ENCODE peak calls at places on chromosomes 4 and X, in six cellular contexts. O, I, H, T, C and K are unnamed samples.

GRCh38 chrX:698246-698645 is 67.7 kb downstream of the SHOX start:
- DNase-seq in O (no peak), I (no peak), H (no peak), T (no peak), C (no peak), K (no peak)

GRCh38 chr4:13919021-13919441 is 291.5 kb upstream of the BOD1L1 start:
- DNase-seq in O (no peak), I (no peak), H (no peak), T (no peak), C (no peak), K (no peak)

GRCh38 chr4:172045981-172046380 is 232.8 kb downstream of the GALNTL6 start:
- DNase-seq in O (no peak), I (no peak), H (no peak), T (no peak), C (no peak), K (no peak)

GRCh38 chr4:168218663-168219062 is 99.9 kb downstream of the DDX60 start:
- DNase-seq in O (no peak), I (peak), H (peak), T (no peak), C (peak), K (no peak)

GRCh38 chr4:148514041-148514440 is 71.8 kb upstream of the NR3C2 start:
- DNase-seq in O (no peak), I (peak), H (peak), T (no peak), C (no peak), K (no peak)

GRCh38 chr4:73855406-73855805 is 2.3 kb downstream of the PF4V1 start:
- DNase-seq in O (no peak), I (no peak), H (no peak), T (no peak), C (no peak), K (no peak)

GRCh38 chr4:2324891-2325290 is 63.0 kb upstream of the MXD4 start:
- DNase-seq in O (no peak), I (no peak), H (no peak), T (no peak), C (no peak), K (no peak)

GRCh38 chrX:133654801-133655200 is 239.5 kb upstream of the GPC4 start:
- DNase-seq in O (no peak), I (peak), H (peak), T (no peak), C (no peak), K (no peak)

GRCh38 chrX:57083143-57083542 is 38.2 kb downstream of the SPIN2B start:
- DNase-seq in O (no peak), I (no peak), H (no peak), T (no peak), C (no peak), K (no peak)
- TF ChIP-seq CTCF in O (no peak), I (no peak), H (no peak), T (no peak), C (no peak), K (no peak)

GRCh38 chr4:170773709-170774273 is 684.0 kb upstream of the AADAT start:
- DNase-seq in O (no peak), I (no peak), H (no peak), T (no peak), C (no peak), K (no peak)
- TF ChIP-seq CTCF in O (no peak), I (no peak), H (no peak), T (no peak), C (no peak), K (no peak)

GRCh38 chr4:158065603-158066002 is 107.2 kb downstream of the GASK1B start:
- DNase-seq in O (no peak), I (no peak), H (no peak), T (no peak), C (no peak), K (no peak)

GRCh38 chr4:158068063-158068462 is 104.8 kb downstream of the GASK1B start:
- DNase-seq in O (no peak), I (no peak), H (no peak), T (no peak), C (no peak), K (no peak)

GRCh38 chr4:158067646-158068045 is 105.2 kb downstream of the GASK1B start:
- DNase-seq in O (no peak), I (no peak), H (no peak), T (no peak), C (no peak), K (no peak)

DNA sequence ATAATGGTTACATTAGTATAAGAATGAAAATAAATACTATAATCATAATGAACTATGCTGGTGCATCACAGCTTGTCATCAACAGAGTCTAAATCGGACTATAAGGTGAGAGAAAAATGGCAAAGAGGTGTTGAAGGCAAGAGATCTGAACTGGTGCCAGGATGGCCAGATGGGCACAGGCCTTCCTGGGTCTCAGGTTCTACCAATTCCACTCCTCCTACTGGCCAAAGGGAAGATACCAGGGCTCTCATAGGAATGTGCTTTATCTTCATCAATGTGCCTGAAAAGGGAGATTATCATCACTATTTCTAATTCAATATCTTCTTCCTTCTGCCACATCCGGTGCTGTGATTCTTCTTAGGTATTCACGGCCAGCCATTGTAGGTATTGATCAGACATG is 107.6 kb downstream of the GASK1B start:
- DNase-seq in O (no peak), I (peak), H (peak), T (no peak), C (no peak), K (no peak)
- TF ChIP-seq CTCF in O (no peak), I (peak), H (peak), T (no peak), C (no peak), K (no peak)

GRCh38 chr4:82721819-82722423 is 76.7 kb downstream of the SCD5 start:
- DNase-seq in O (no peak), I (peak), H (no peak), T (no peak), C (peak), K (peak)
- TF ChIP-seq CTCF in O (peak), I (peak), H (peak), T (peak), C (peak), K (peak)

DNA sequence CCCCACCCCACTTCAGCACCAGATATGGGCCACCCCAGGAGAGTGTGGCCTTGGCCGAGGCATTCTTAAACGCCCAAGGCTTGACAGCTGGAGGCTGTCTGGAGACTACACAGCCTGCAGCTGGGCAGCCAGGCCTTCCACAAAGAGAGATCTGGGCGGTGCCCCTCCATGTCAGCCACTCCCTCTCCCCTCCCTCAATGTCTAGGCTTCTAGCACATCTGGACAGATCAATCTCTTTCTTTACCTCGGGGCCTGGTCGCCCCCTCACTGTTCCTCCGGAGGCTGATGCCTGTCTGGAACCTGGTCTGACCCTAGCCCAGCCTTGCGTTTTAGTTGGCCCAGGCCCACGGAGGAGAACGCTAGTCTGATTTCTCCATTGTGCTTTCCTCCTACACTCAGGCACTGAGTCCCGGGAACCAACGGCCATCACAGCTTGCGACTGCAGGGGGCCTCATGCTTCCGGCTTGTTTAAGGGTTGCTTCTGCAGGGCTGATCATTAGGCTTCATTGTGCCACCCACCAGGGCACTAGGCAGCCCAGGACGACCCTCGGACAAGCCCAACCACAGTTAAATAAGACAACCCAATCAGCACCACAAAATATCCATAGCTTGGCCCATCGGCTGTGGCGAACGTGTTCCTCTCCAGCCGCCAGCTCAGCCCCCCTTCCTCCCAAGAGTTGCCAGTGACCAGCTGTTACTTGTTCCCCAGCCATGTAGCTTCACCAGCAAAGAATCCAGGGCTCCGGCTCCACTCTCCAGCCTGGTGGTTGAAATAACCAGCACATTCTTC is 200.6 kb downstream of the BCOR start:
- DNase-seq in O (peak), I (peak), H (peak), T (no peak), C (peak), K (no peak)
- TF ChIP-seq CTCF in O (no peak), I (no peak), H (peak), T (no peak), C (no peak), K (no peak)

DNA sequence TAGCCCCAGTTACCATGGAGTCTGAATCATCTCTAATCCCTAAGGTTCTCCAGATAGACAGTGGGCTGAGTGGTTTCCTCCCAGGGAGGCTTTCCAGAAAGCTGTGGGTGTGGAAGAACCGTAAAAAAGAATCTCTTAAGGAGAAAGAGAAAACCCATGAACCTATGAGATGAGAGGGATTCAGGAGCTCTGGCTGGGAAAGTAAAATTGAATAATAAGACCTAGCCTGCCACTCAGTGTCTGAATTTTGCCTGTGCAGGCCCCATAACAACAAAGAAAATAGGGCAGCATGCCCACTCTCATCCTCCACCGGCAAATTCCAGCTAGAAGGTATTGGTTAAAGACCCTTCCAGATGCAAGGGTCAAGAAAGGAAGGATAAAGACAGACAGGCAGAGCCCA is 16.9 kb downstream of the AWAT2 start:
- DNase-seq in O (no peak), I (no peak), H (no peak), T (no peak), C (no peak), K (no peak)
- TF ChIP-seq CTCF in O (no peak), I (no peak), H (no peak), T (no peak), C (no peak), K (no peak)

GRCh38 chrX:70262952-70263567 is 3.1 kb upstream of the P2RY4 start:
- DNase-seq in O (no peak), I (peak), H (peak), T (no peak), C (peak), K (peak)
- TF ChIP-seq CTCF in O (peak), I (peak), H (peak), T (peak), C (peak), K (peak)